ENCODE peak calls at places on chromosome 21, in seven cellular contexts. A is SJSA1; R is sigmoid colon; V is left ventricle myocardium inferior; Z is tibial artery; Y is CD4-positive, CD25-positive, alpha-beta regulatory T cell; S is stomach. N is an unnamed sample.

GRCh38 chr21:28240586-28240985 is 752.1 kb downstream of the LTN1 start:
- DNase-seq in R (no peak), Y (no peak), S (no peak), A (no peak), Z (no peak), V (no peak), N (no peak)

GRCh38 chr21:19759836-19760235 is 1238.4 kb upstream of the NCAM2 start:
- DNase-seq in V (no peak), Z (no peak), A (no peak), S (no peak), R (no peak), Y (no peak), N (no peak)

GRCh38 chr21:44932366-44933181 is 7.3 kb upstream of the SLX9 start:
- DNase-seq in S (no peak), Y (peak), Z (no peak), V (peak), R (no peak), A (no peak), N (peak)

GRCh38 chr21:45513003-45513706 is 29.1 kb downstream of the SLC19A1 start:
- DNase-seq in R (peak), Z (no peak), Y (no peak), A (no peak), S (peak), V (peak), N (peak)

GRCh38 chr21:45995686-45996179 is 14.2 kb downstream of the COL6A1 start:
- DNase-seq in S (peak), Z (no peak), Y (no peak), V (peak), R (peak), A (no peak), N (peak)

GRCh38 chr21:45592208-45592619 is 50.0 kb upstream of the SLC19A1 start:
- DNase-seq in R (peak), Y (peak), V (no peak), Z (no peak), A (no peak), S (no peak), N (no peak)

GRCh38 chr21:45644041-45644906 is 749 bp downstream of the PCBP3 start:
- DNase-seq in V (no peak), R (no peak), A (no peak), Z (no peak), S (no peak), Y (no peak), N (peak)

GRCh38 chr21:17461014-17461413 is 51.8 kb upstream of the CXADR start:
- DNase-seq in Y (no peak), V (no peak), S (no peak), R (no peak), Z (peak), A (no peak), N (peak)

GRCh38 chr21:45417256-45417950 is 12.4 kb downstream of the COL18A1 start:
- DNase-seq in Y (no peak), Z (no peak), R (peak), V (peak), A (no peak), S (no peak), N (peak)

GRCh38 chr21:45420623-45421041 is 15.7 kb downstream of the COL18A1 start:
- DNase-seq in A (no peak), S (peak), Y (no peak), R (peak), V (no peak), Z (no peak), N (peak)

GRCh38 chr21:45721656-45722055 is 78.1 kb downstream of the PCBP3 start:
- DNase-seq in V (no peak), Y (no peak), A (no peak), Z (no peak), S (no peak), R (no peak), N (no peak)

GRCh38 chr21:39874759-39875158 is 7.5 kb downstream of the PCP4 start:
- DNase-seq in Z (no peak), R (no peak), S (no peak), Y (no peak), A (no peak), V (no peak), N (no peak)

GRCh38 chr21:31351973-31352372 is 7.9 kb upstream of the TIAM1 start:
- DNase-seq in V (no peak), S (no peak), R (no peak), Y (no peak), A (no peak), Z (no peak), N (no peak)

GRCh38 chr21:44063151-44063912 is 43.9 kb upstream of the PWP2 start:
- DNase-seq in S (no peak), Y (no peak), V (no peak), Z (no peak), R (no peak), A (no peak), N (no peak)

GRCh38 chr21:46038871-46039397 is 57.4 kb downstream of the COL6A1 start:
- DNase-seq in R (peak), Z (no peak), V (peak), Y (no peak), S (no peak), A (peak), N (peak)

GRCh38 chr21:16199539-16199938 is 469.8 kb downstream of the USP25 start:
- DNase-seq in A (no peak), V (no peak), R (no peak), Y (no peak), S (no peak), Z (no peak), N (no peak)

GRCh38 chr21:28675265-28676041 is 317.2 kb downstream of the LTN1 start:
- DNase-seq in S (no peak), Y (no peak), Z (peak), V (no peak), A (no peak), R (no peak), N (peak)

GRCh38 chr21:37278199-37278598 is 11.1 kb upstream of the VPS26C start:
- DNase-seq in S (no peak), R (no peak), V (no peak), A (no peak), Z (no peak), Y (no peak), N (no peak)

GRCh38 chr21:27703806-27704205 is 736.9 kb upstream of the ADAMTS5 start:
- DNase-seq in S (no peak), Z (no peak), A (no peak), Y (no peak), V (no peak), R (no peak), N (no peak)

GRCh38 chr21:33546076-33546475 is 3.2 kb downstream of the SON start:
- DNase-seq in S (no peak), R (no peak), V (no peak), A (no peak), Y (no peak), Z (no peak), N (no peak)

GRCh38 chr21:16775056-16775455 is 737.8 kb upstream of the CXADR start:
- DNase-seq in S (no peak), V (no peak), A (no peak), Z (no peak), Y (no peak), R (no peak), N (no peak)

GRCh38 chr21:45409466-45410150 is 4.6 kb downstream of the COL18A1 start:
- DNase-seq in A (no peak), Z (peak), R (peak), Y (no peak), V (peak), S (no peak), N (peak)

GRCh38 chr21:46125846-46126301 is 28.0 kb downstream of the COL6A2 start:
- DNase-seq in S (peak), Z (peak), R (peak), Y (no peak), V (no peak), A (peak), N (peak)

GRCh38 chr21:31203371-31204054 is 140.5 kb downstream of the TIAM1 start:
- DNase-seq in S (no peak), A (no peak), R (no peak), V (no peak), Z (no peak), Y (no peak), N (no peak)

GRCh38 chr21:37193006-37193405 is 74.1 kb downstream of the VPS26C start:
- DNase-seq in Y (no peak), R (no peak), V (no peak), S (no peak), A (no peak), Z (no peak), N (no peak)

GRCh38 chr21:31945576-31945975 is 72.8 kb downstream of the HUNK start:
- DNase-seq in V (no peak), R (no peak), A (no peak), Y (no peak), S (no peak), Z (no peak), N (no peak)

GRCh38 chr21:14559144-14559543 is 13.0 kb upstream of the SAMSN1 start:
- DNase-seq in V (no peak), A (no peak), Y (no peak), S (no peak), R (no peak), Z (no peak), N (no peak)

GRCh38 chr21:44012474-44013379 is 618 bp downstream of the TRAPPC10 start:
- DNase-seq in A (no peak), V (peak), S (peak), R (peak), Z (peak), Y (peak), N (peak)

GRCh38 chr21:27647401-27647800 is 680.5 kb upstream of the ADAMTS5 start:
- DNase-seq in Y (no peak), R (no peak), S (no peak), A (no peak), Z (no peak), V (no peak), N (no peak)

GRCh38 chr21:43975469-43976098 is 36.5 kb upstream of the TRAPPC10 start:
- DNase-seq in Z (peak), V (peak), R (peak), Y (peak), S (peak), A (peak), N (peak)

GRCh38 chr21:26534517-26534916 is 38.6 kb downstream of the CYYR1 start:
- DNase-seq in S (no peak), R (no peak), A (no peak), Z (no peak), V (no peak), Y (no peak), N (no peak)

GRCh38 chr21:44758781-44759627 is 42.6 kb downstream of the UBE2G2 start:
- DNase-seq in R (no peak), Y (no peak), Z (peak), S (peak), V (no peak), A (peak), N (no peak)

GRCh38 chr21:31730687-31731111 is 1.2 kb downstream of the SCAF4 start:
- DNase-seq in V (no peak), S (no peak), A (no peak), R (no peak), Z (no peak), Y (no peak), N (no peak)

GRCh38 chr21:36069713-36070573 is at the start of gene CBR1:
- DNase-seq in R (peak), Y (peak), V (peak), Z (peak), A (peak), S (peak), N (peak)

GRCh38 chr21:36065497-36066036 is 4.3 kb upstream of the CBR1 start:
- DNase-seq in V (no peak), Y (peak), S (no peak), Z (no peak), R (no peak), A (no peak), N (no peak)

GRCh38 chr21:36070999-36071398 is 1.2 kb downstream of the CBR1 start:
- DNase-seq in A (no peak), V (no peak), Y (no peak), Z (no peak), R (no peak), S (no peak), N (no peak)

GRCh38 chr21:36072453-36073167 is 2.8 kb downstream of the CBR1 start:
- DNase-seq in V (no peak), Z (no peak), Y (no peak), A (no peak), R (no peak), S (no peak), N (no peak)

DNA sequence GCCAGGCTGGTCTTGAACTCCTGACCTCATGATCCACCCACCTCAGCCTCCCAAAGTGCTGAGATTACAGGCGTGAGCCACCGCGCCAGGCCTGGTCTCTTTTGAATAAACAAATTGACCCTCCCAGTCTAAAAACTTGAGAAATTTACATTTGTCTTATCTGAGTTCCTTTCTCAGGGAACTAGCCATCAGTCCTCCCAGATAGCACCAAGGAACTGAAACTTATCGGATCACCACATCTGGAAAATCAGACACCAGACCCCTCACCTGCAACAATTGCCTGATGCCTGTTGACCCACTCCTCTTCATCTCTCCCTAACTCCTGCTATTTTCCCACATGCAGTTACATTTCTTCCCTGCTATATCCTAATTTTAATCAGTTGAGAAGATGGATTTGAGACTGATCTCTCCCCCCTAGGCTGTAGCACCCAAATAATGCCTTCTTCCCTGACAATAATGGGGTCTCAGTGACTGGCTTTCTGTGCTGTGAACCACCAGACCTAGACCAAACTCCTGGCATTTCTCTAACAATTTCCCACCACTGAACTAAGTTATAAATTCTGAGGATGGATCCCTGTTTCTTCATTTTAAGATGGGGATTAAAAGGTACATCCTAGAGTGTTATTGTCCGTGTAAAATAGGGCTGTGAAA is 951 bp upstream of the CBR1 start:
- DNase-seq in S (no peak), V (no peak), A (no peak), Z (no peak), R (no peak), Y (no peak), N (peak)
- H3K27ac ChIP-seq in S (peak), V (peak), A (peak), Z (peak), R (peak), Y (peak), N (no peak)

GRCh38 chr21:42094811-42095210 is 23.7 kb downstream of the UMODL1 start:
- DNase-seq in R (no peak), S (no peak), Y (no peak), A (no peak), Z (no peak), V (no peak), N (no peak)
- H3K27ac ChIP-seq in R (no peak), S (no peak), Y (no peak), A (peak), Z (peak), V (no peak), N (no peak)

DNA sequence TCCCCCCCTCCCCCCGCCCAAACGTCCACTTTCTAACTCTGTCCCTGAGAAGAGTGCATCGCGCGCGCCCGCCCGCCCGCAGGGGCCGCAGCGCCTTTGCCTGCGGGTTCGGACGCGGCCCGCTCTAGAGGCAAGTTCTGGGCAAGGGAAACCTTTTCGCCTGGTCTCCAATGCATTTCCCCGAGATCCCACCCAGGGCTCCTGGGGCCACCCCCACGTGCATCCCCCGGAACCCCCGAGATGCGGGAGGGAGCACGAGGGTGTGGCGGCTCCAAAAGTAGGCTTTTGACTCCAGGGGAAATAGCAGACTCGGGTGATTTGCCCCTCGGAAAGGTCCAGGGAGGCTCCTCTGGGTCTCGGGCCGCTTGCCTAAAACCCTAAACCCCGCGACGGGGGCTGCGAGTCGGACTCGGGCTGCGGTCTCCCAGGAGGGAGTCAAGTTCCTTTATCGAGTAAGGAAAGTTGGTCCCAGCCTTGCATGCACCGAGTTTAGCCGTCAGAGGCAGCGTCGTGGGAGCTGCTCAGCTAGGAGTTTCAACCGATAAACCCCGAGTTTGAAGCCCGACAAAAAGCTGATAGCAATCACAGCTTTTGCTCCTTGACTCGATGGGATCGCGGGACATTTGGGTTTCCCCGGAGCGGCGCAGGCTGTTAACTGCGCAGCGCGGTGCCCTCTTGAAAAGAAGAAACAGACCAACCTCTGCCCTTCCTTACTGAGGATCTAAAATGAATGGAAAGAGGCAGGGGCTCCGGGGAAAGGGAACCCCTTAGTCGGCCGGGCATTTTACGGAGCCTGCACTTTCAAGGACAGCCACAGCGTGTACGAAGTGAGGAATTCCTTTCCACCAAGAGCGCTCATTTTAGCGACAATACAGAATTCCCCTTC is 158.1 kb downstream of the RUNX1 start:
- DNase-seq in Y (no peak), R (peak), S (no peak), A (peak), V (peak), Z (peak), N (no peak)
- H3K27ac ChIP-seq in Y (peak), R (peak), S (peak), A (peak), V (peak), Z (peak), N (no peak)

DNA sequence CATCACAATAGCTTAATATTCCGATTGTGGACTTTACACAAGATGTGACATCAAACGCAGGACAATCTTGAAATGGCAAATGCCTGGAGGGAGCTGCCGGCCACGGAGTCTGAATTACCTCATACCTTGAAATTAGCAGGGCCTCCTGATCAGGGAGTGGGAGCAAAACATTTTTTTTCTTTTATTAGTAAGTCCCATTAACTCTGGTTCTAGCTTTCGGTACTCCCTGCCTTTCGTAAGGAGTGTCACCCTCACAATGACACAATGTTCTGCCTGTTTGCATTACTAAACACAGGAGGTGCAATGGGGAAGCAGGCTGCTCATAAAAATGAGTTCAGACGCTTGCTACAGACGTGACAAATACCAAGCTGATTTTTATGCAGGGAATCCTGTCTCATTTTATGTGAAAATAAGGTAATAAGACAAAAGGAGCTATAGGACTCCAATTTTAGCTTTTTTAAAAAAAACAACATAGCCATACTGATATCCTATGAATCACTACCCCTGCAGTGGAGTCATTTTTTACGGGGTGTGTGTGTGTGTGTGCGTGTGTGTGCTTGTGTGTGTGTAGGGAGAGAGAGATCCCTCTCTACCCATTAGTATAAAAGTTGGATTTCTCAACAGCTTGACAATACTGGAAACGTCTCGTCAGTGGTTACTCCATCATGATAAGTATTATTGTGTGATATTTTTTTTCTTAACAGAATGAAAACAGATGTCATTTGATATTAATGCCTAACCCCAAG is 205.1 kb upstream of the RUNX1 start:
- DNase-seq in V (no peak), A (no peak), Z (no peak), R (no peak), S (no peak), Y (no peak), N (no peak)
- H3K27ac ChIP-seq in V (peak), A (no peak), Z (no peak), R (peak), S (peak), Y (no peak), N (no peak)

GRCh38 chr21:41364308-41364707 is 2.5 kb downstream of the MX2 start:
- DNase-seq in V (no peak), S (no peak), Y (no peak), R (no peak), A (peak), Z (no peak), N (no peak)

GRCh38 chr21:41367598-41368360 is 6.0 kb downstream of the MX2 start:
- DNase-seq in A (no peak), Z (no peak), R (peak), S (no peak), V (no peak), Y (no peak), N (no peak)

GRCh38 chr21:41368361-41369104 is 6.7 kb downstream of the MX2 start:
- DNase-seq in Z (no peak), A (no peak), S (no peak), V (no peak), R (peak), Y (no peak), N (no peak)

GRCh38 chr21:41365377-41366107 is 3.7 kb downstream of the MX2 start:
- DNase-seq in R (no peak), S (no peak), A (peak), V (no peak), Y (no peak), Z (no peak), N (no peak)

GRCh38 chr21:41366522-41367151 is 4.8 kb downstream of the MX2 start:
- DNase-seq in Z (no peak), V (no peak), R (peak), Y (no peak), S (peak), A (peak), N (peak)
- H3K27ac ChIP-seq in Z (no peak), V (peak), R (no peak), Y (no peak), S (peak), A (no peak), N (no peak)

GRCh38 chr21:38308010-38308784 is 51.4 kb downstream of the KCNJ15 start:
- DNase-seq in Z (peak), R (no peak), S (no peak), Y (no peak), A (peak), V (no peak), N (peak)

GRCh38 chr21:38310619-38311018 is 53.8 kb downstream of the KCNJ15 start:
- DNase-seq in A (no peak), R (no peak), Y (no peak), V (no peak), S (no peak), Z (no peak), N (no peak)

GRCh38 chr21:38306833-38307232 is 50.0 kb downstream of the KCNJ15 start:
- DNase-seq in V (no peak), Y (no peak), R (no peak), S (no peak), Z (no peak), A (no peak), N (no peak)

GRCh38 chr21:38311091-38311490 is 54.3 kb downstream of the KCNJ15 start:
- DNase-seq in S (no peak), Z (no peak), Y (no peak), V (no peak), R (no peak), A (no peak), N (no peak)

GRCh38 chr21:38308785-38309119 is 52.0 kb downstream of the KCNJ15 start:
- DNase-seq in V (no peak), A (no peak), S (no peak), R (no peak), Z (no peak), Y (no peak), N (no peak)
- H3K27ac ChIP-seq in V (peak), A (peak), S (no peak), R (no peak), Z (peak), Y (no peak), N (no peak)

N was measured in right cardiac atrium.